ENCODE peak calls at places on chromosomes 3 and 15, in six cellular contexts. I is right lobe of liver, L is tibial nerve, T is stomach, J is trophoblast cell, V is fibroblast of lung. S is an unnamed sample. For H3K36me3 and H3K4me1, the result is how much of the 10 kb centered on the place peaks cover.

GRCh38 chr3:32316976-32317375 is 74.7 kb upstream of the CMTM7 start:
- DNase-seq in I (no peak), L (no peak), T (no peak), J (no peak), V (no peak), S (no peak)

GRCh38 chr15:57220220-57220619 is 156.1 kb upstream of the CGNL1 start:
- DNase-seq in I (no peak), L (no peak), T (no peak), J (no peak), V (peak), S (no peak)

GRCh38 chr15:73237910-73238309 is 130.8 kb downstream of the HCN4 start:
- DNase-seq in I (no peak), L (no peak), T (no peak), J (no peak), V (no peak), S (no peak)

GRCh38 chr15:90460142-90460824 is 69.4 kb upstream of the CRTC3 start:
- DNase-seq in I (no peak), L (no peak), T (no peak), J (no peak), V (peak), S (no peak)

GRCh38 chr15:38463893-38464292 is 10.0 kb downstream of the FAM98B start:
- DNase-seq in I (no peak), L (no peak), T (no peak), J (no peak), V (no peak), S (no peak)

GRCh38 chr3:117322866-117323265 is 613.3 kb downstream of the TUSC7 start:
- DNase-seq in I (no peak), L (no peak), T (no peak), J (no peak), V (peak), S (no peak)

GRCh38 chr3:11350374-11350773 is 78.2 kb downstream of the ATG7 start:
- DNase-seq in I (no peak), L (no peak), T (no peak), J (no peak), V (peak), S (no peak)

GRCh38 chr3:76083992-76084391 is 298.6 kb upstream of the ZNF717 start:
- DNase-seq in I (no peak), L (no peak), T (no peak), J (no peak), V (peak), S (no peak)

GRCh38 chr3:79032686-79033318 is 735.0 kb downstream of the ROBO1 start:
- DNase-seq in I (no peak), L (peak), T (no peak), J (peak), V (peak), S (no peak)

GRCh38 chr3:184241447-184242296 is 7.1 kb downstream of the ALG3 start:
- DNase-seq in I (peak), L (no peak), T (peak), J (peak), V (peak), S (peak)

GRCh38 chr15:87707076-87707475 is 549.5 kb downstream of the NTRK3 start:
- DNase-seq in I (no peak), L (no peak), T (no peak), J (no peak), V (no peak), S (no peak)

GRCh38 chr3:179093807-179094206 is 22.2 kb upstream of the ZMAT3 start:
- DNase-seq in I (no peak), L (no peak), T (no peak), J (no peak), V (no peak), S (no peak)

GRCh38 chr3:11211531-11212300 is 57.4 kb downstream of the HRH1 start:
- DNase-seq in I (no peak), L (no peak), T (peak), J (no peak), V (peak), S (no peak)

GRCh38 chr3:40829876-40830275 is 305.1 kb downstream of the ZNF621 start:
- DNase-seq in I (no peak), L (no peak), T (no peak), J (no peak), V (no peak), S (no peak)

GRCh38 chr15:25685216-25685569 is 177.9 kb downstream of the ATP10A start:
- DNase-seq in I (no peak), L (no peak), T (no peak), J (no peak), V (no peak), S (no peak)

GRCh38 chr3:136929984-136930671 is 27.7 kb upstream of the IL20RB start:
- DNase-seq in I (no peak), L (peak), T (no peak), J (no peak), V (peak), S (no peak)

GRCh38 chr15:24886538-24886937 is 68.2 kb upstream of the SNRPN start:
- DNase-seq in I (no peak), L (no peak), T (no peak), J (no peak), V (no peak), S (no peak)

GRCh38 chr3:189401196-189401595 is 229.4 kb downstream of the TPRG1 start:
- DNase-seq in I (no peak), L (no peak), T (no peak), J (no peak), V (no peak), S (no peak)

GRCh38 chr3:196810963-196811581 is 56.6 kb upstream of the SENP5 start:
- DNase-seq in I (no peak), L (no peak), T (no peak), J (no peak), V (no peak), S (no peak)

GRCh38 chr3:196813903-196814302 is 53.8 kb upstream of the SENP5 start:
- DNase-seq in I (no peak), L (no peak), T (no peak), J (no peak), V (peak), S (no peak)

DNA sequence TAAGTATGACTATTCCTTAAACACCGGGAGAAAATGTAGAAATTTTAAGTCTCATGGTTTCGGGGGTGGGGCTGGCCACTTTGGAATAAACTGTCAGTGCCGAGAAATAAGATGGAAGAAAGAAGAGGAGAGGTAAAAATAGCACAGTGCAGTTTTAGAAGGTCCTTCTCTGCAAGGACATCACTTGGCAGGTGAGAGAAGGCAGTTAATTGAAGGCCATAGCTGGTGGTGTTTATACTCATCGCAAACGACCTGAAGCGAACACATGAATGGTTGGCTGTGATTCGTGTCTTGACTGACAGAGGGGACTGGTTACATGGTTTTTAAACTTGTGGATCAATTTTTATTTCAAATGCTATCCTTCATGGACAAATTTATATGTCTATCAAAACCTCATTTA is 54.9 kb upstream of the SENP5 start:
- DNase-seq in I (no peak), L (no peak), T (no peak), J (no peak), V (no peak), S (no peak)
- H3K36me3 ChIP-seq in I (under half), L (half or more), T (under half), J (under half), V (under half), S (half or more)

DNA sequence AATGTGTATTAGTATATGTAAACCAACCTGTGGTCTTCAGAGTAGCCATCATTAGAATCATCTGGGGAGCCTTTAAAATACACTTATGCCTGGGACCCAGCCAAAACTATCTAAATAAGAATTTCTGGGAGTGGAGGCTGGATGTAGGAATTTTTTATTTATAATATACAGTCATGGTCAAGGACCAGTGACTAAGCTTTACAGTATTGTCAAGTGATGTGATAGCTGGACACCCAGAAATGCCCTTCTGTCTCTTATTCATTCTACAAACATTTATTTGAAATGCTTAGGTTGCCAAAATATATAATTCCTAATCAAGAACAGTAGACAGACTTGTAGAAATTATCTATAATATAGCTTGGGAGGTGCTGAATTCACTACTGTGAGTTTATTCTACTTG is 132.2 kb downstream of the MBNL1 start:
- DNase-seq in I (no peak), L (no peak), T (no peak), J (no peak), V (peak), S (no peak)
- H3K4me1 ChIP-seq in I (under half), L (half or more), T (half or more), J (under half), V (under half), S (half or more)

GRCh38 chr3:111851511-111851954 is 7.5 kb upstream of the PHLDB2 start:
- DNase-seq in I (no peak), L (no peak), T (no peak), J (peak), V (peak), S (no peak)
- H3K27ac ChIP-seq in I (peak), L (no peak), T (no peak), J (peak), V (peak), S (peak)

GRCh38 chr3:53181024-53181371 is 20.0 kb downstream of the PRKCD start:
- DNase-seq in I (no peak), L (no peak), T (no peak), J (no peak), V (no peak), S (no peak)
- H3K36me3 ChIP-seq in I (under half), L (half or more), T (half or more), J (under half), V (under half), S (half or more)

S was measured in spleen.